ENCODE peak calls at places on chromosomes 3 and 15, in nine cellular contexts. G is DND-41; S is heart left ventricle; Z is heart right ventricle; O is CD8-positive, alpha-beta memory T cell; P is cardiac muscle cell; L is left ventricle myocardium inferior; B is stomach; N is mesenchymal stem cell. J is an unnamed sample. For H3K4me1 and H3K36me3, the result is how much of the 10 kb centered on the place peaks cover.

GRCh38 chr15:75454471-75455418 is 3.3 kb upstream of the SIN3A start:
- DNase-seq in G (peak), S (peak), Z (peak), O (peak), P (peak), L (no peak), B (peak), N (peak), J (no peak)

GRCh38 chr3:8773941-8774542 is 4.6 kb upstream of the OXTR start:
- DNase-seq in G (no peak), S (no peak), Z (no peak), O (no peak), P (no peak), L (no peak), B (no peak), N (no peak), J (no peak)

GRCh38 chr3:189334064-189334920 is 162.5 kb downstream of the TPRG1 start:
- DNase-seq in G (no peak), S (no peak), Z (no peak), O (no peak), P (no peak), L (no peak), B (no peak), N (peak), J (no peak)

GRCh38 chr3:37262816-37263393 is 88.5 kb upstream of the LRRFIP2 start:
- DNase-seq in G (no peak), S (no peak), Z (no peak), O (no peak), P (no peak), L (no peak), B (no peak), N (peak), J (no peak)

GRCh38 chr3:56023546-56023945 is 444.7 kb downstream of the ERC2 start:
- DNase-seq in G (no peak), S (no peak), Z (no peak), O (no peak), P (no peak), L (no peak), B (no peak), N (no peak), J (no peak)

GRCh38 chr3:5428607-5429516 is 241.4 kb downstream of the EDEM1 start:
- DNase-seq in G (no peak), S (no peak), Z (no peak), O (no peak), P (no peak), L (no peak), B (no peak), N (peak), J (peak)

GRCh38 chr15:44045217-44045616 is 149.9 kb downstream of the FRMD5 start:
- DNase-seq in G (no peak), S (no peak), Z (no peak), O (no peak), P (no peak), L (no peak), B (no peak), N (no peak), J (no peak)

GRCh38 chr3:8501388-8502131 is at the start of gene LMCD1:
- DNase-seq in G (no peak), S (peak), Z (peak), O (peak), P (peak), L (peak), B (peak), N (peak), J (peak)

GRCh38 chr15:87739866-87740265 is 516.7 kb downstream of the NTRK3 start:
- DNase-seq in G (no peak), S (no peak), Z (no peak), O (no peak), P (no peak), L (no peak), B (no peak), N (no peak), J (no peak)

GRCh38 chr3:131694351-131694750 is 191.6 kb upstream of the MRPL3 start:
- DNase-seq in G (no peak), S (no peak), Z (no peak), O (no peak), P (no peak), L (no peak), B (no peak), N (no peak), J (no peak)

GRCh38 chr3:101273608-101274007 is 46.8 kb downstream of the IMPG2 start:
- DNase-seq in G (no peak), S (no peak), Z (no peak), O (no peak), P (no peak), L (no peak), B (no peak), N (no peak), J (no peak)

GRCh38 chr15:55033574-55033973 is 163.2 kb downstream of the RSL24D1 start:
- DNase-seq in G (no peak), S (no peak), Z (no peak), O (no peak), P (no peak), L (no peak), B (no peak), N (no peak), J (no peak)

GRCh38 chr3:150528359-150528797 is 17.9 kb downstream of the SERP1 start:
- DNase-seq in G (no peak), S (no peak), Z (no peak), O (no peak), P (no peak), L (no peak), B (no peak), N (peak), J (no peak)

GRCh38 chr3:71423151-71423906 is 160.2 kb downstream of the FOXP1 start:
- DNase-seq in G (no peak), S (peak), Z (peak), O (no peak), P (no peak), L (peak), B (no peak), N (no peak), J (peak)

GRCh38 chr3:181431743-181432142 is 280.0 kb upstream of the SOX2 start:
- DNase-seq in G (no peak), S (no peak), Z (no peak), O (no peak), P (no peak), L (no peak), B (no peak), N (no peak), J (no peak)

GRCh38 chr3:129794319-129795201 is 99.0 kb downstream of the TMCC1 start:
- DNase-seq in G (peak), S (peak), Z (peak), O (no peak), P (peak), L (peak), B (peak), N (peak), J (peak)

GRCh38 chr3:129796146-129796545 is 97.4 kb downstream of the TMCC1 start:
- DNase-seq in G (no peak), S (no peak), Z (no peak), O (no peak), P (no peak), L (no peak), B (no peak), N (no peak), J (no peak)

GRCh38 chr3:129795596-129795995 is 97.9 kb downstream of the TMCC1 start:
- DNase-seq in G (no peak), S (no peak), Z (no peak), O (no peak), P (no peak), L (no peak), B (no peak), N (peak), J (no peak)

GRCh38 chr3:129793356-129793755 is 100.2 kb downstream of the TMCC1 start:
- DNase-seq in G (no peak), S (no peak), Z (no peak), O (no peak), P (no peak), L (no peak), B (no peak), N (peak), J (no peak)

DNA sequence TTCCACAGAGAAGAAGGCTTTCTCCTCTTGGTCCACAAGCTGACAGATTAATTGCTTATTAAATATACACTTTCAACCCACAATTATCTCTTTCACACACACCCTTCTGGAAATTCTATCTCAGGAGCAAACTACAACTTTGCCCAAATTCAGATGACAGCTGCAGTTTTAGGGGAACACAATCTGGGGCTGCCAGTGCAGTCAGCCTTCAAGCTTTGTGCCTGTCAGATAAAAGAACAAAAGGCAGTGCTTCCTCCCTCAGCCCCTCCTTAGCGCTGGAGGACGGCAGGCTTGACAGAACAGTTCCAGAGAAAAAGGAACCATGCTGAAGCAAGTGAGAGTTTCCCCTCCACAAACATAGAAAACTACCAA is 99.6 kb downstream of the TMCC1 start:
- DNase-seq in G (no peak), S (no peak), Z (peak), O (no peak), P (peak), L (no peak), B (no peak), N (peak), J (no peak)
- H3K27ac ChIP-seq in G (no peak), S (peak), Z (peak), O (no peak), P (peak), L (peak), B (peak), N (peak), J (peak)

GRCh38 chr15:49308686-49309085 is 114.4 kb upstream of the FGF7 start:
- DNase-seq in G (no peak), S (no peak), Z (no peak), O (no peak), P (no peak), L (no peak), B (no peak), N (no peak), J (no peak)
- H3K4me1 ChIP-seq in G (under half), S (under half), Z (under half), O (under half), P (under half), L (under half), B (under half), N (under half), J (under half)

GRCh38 chr3:57627976-57628375 is 30.8 kb upstream of the ARF4 start:
- DNase-seq in G (no peak), S (no peak), Z (no peak), O (no peak), P (no peak), L (no peak), B (no peak), N (no peak), J (no peak)
- H3K36me3 ChIP-seq in G (half or more), S (half or more), Z (under half), O (under half), P (half or more), L (half or more), B (half or more), N (half or more), J (under half)

GRCh38 chr3:27535809-27536392 is 51.7 kb upstream of the SLC4A7 start:
- DNase-seq in G (no peak), S (no peak), Z (no peak), O (no peak), P (no peak), L (no peak), B (no peak), N (no peak), J (no peak)
- H3K27ac ChIP-seq in G (no peak), S (peak), Z (no peak), O (no peak), P (no peak), L (peak), B (no peak), N (peak), J (peak)

GRCh38 chr3:24199775-24200247 is 254.7 kb downstream of the NR1D2 start:
- DNase-seq in G (no peak), S (no peak), Z (no peak), O (no peak), P (no peak), L (no peak), B (no peak), N (peak), J (no peak)
- H3K4me1 ChIP-seq in G (under half), S (under half), Z (under half), O (under half), P (under half), L (under half), B (under half), N (under half), J (under half)

GRCh38 chr15:67173015-67173414 is 81.4 kb downstream of the AAGAB start:
- DNase-seq in G (no peak), S (no peak), Z (no peak), O (no peak), P (no peak), L (no peak), B (no peak), N (no peak), J (no peak)
- H3K36me3 ChIP-seq in G (under half), S (under half), Z (under half), O (under half), P (under half), L (under half), B (under half), N (half or more), J (under half)

J was measured in uterus.